ENCODE peak calls at places on chromosome 14, in ten cellular contexts. One of them, this sample, is unnamed.

GRCh38 chr14:68426661-68427549 is 366.0 kb downstream of the ZFP36L1 start:
- DNase-seq in tibial artery: no peak
- DNase-seq in fibroblast of pulmonary artery: no peak
- DNase-seq in non-pigmented ciliary epithelial cell: no peak
- DNase-seq in stimulated activated CD4-positive, alpha-beta T cell treated with anti-CD3 and anti-CD28 coated beads, Interleukin-2, amount 100 ng/mL, for 4 hours: no peak
- DNase-seq in RWPE2: no peak
- DNase-seq in psoas muscle: no peak
- DNase-seq in lung: no peak
- DNase-seq in H9: no peak
- DNase-seq in nephron progenitor cell: no peak
- DNase-seq in this sample: no peak

GRCh38 chr14:90140956-90141316 is 79.1 kb downstream of the KCNK13 start:
- DNase-seq in psoas muscle: no peak
- DNase-seq in non-pigmented ciliary epithelial cell: peak; percentile 36
- DNase-seq in H9: no peak
- DNase-seq in lung: no peak
- DNase-seq in fibroblast of pulmonary artery: peak; percentile 48
- DNase-seq in stimulated activated CD4-positive, alpha-beta T cell treated with anti-CD3 and anti-CD28 coated beads, Interleukin-2, amount 100 ng/mL, for 4 hours: no peak
- DNase-seq in tibial artery: no peak
- DNase-seq in RWPE2: no peak
- DNase-seq in nephron progenitor cell: no peak
- DNase-seq in this sample: peak; percentile 29

GRCh38 chr14:52907949-52908348 is 42.9 kb downstream of the FERMT2 start:
- DNase-seq in stimulated activated CD4-positive, alpha-beta T cell treated with anti-CD3 and anti-CD28 coated beads, Interleukin-2, amount 100 ng/mL, for 4 hours: no peak
- DNase-seq in RWPE2: no peak
- DNase-seq in tibial artery: no peak
- DNase-seq in nephron progenitor cell: no peak
- DNase-seq in lung: no peak
- DNase-seq in H9: no peak
- DNase-seq in psoas muscle: no peak
- DNase-seq in non-pigmented ciliary epithelial cell: no peak
- DNase-seq in fibroblast of pulmonary artery: no peak
- DNase-seq in this sample: no peak

GRCh38 chr14:97626088-97626487 is 828.9 kb downstream of the VRK1 start:
- DNase-seq in stimulated activated CD4-positive, alpha-beta T cell treated with anti-CD3 and anti-CD28 coated beads, Interleukin-2, amount 100 ng/mL, for 4 hours: no peak
- DNase-seq in RWPE2: no peak
- DNase-seq in lung: no peak
- DNase-seq in non-pigmented ciliary epithelial cell: no peak
- DNase-seq in nephron progenitor cell: no peak
- DNase-seq in tibial artery: no peak
- DNase-seq in fibroblast of pulmonary artery: no peak
- DNase-seq in H9: no peak
- DNase-seq in psoas muscle: no peak
- DNase-seq in this sample: no peak

GRCh38 chr14:103863245-103863644 is 15.9 kb upstream of the PPP1R13B start:
- DNase-seq in fibroblast of pulmonary artery: no peak
- DNase-seq in nephron progenitor cell: no peak
- DNase-seq in non-pigmented ciliary epithelial cell: no peak
- DNase-seq in lung: no peak
- DNase-seq in stimulated activated CD4-positive, alpha-beta T cell treated with anti-CD3 and anti-CD28 coated beads, Interleukin-2, amount 100 ng/mL, for 4 hours: no peak
- DNase-seq in tibial artery: no peak
- DNase-seq in RWPE2: no peak
- DNase-seq in psoas muscle: peak; percentile 8
- DNase-seq in H9: no peak
- DNase-seq in this sample: no peak

GRCh38 chr14:75877884-75878283 is 103.9 kb downstream of the TGFB3 start:
- DNase-seq in psoas muscle: no peak
- DNase-seq in non-pigmented ciliary epithelial cell: no peak
- DNase-seq in H9: no peak
- DNase-seq in RWPE2: no peak
- DNase-seq in nephron progenitor cell: no peak
- DNase-seq in lung: no peak
- DNase-seq in fibroblast of pulmonary artery: no peak
- DNase-seq in tibial artery: no peak
- DNase-seq in stimulated activated CD4-positive, alpha-beta T cell treated with anti-CD3 and anti-CD28 coated beads, Interleukin-2, amount 100 ng/mL, for 4 hours: no peak
- DNase-seq in this sample: no peak

GRCh38 chr14:95516554-95517209 is at the start of gene SYNE3:
- DNase-seq in H9: no peak
- DNase-seq in tibial artery: peak; percentile 58
- DNase-seq in nephron progenitor cell: peak; percentile 69
- DNase-seq in non-pigmented ciliary epithelial cell: no peak
- DNase-seq in psoas muscle: peak; percentile 82
- DNase-seq in stimulated activated CD4-positive, alpha-beta T cell treated with anti-CD3 and anti-CD28 coated beads, Interleukin-2, amount 100 ng/mL, for 4 hours: no peak
- DNase-seq in RWPE2: no peak
- DNase-seq in lung: no peak
- DNase-seq in fibroblast of pulmonary artery: no peak
- DNase-seq in this sample: peak; percentile 43

GRCh38 chr14:89720741-89721315 is 233.7 kb downstream of the EFCAB11 start:
- DNase-seq in H9: peak; percentile 46
- DNase-seq in nephron progenitor cell: no peak
- DNase-seq in RWPE2: no peak
- DNase-seq in psoas muscle: peak; percentile 54
- DNase-seq in fibroblast of pulmonary artery: no peak
- DNase-seq in non-pigmented ciliary epithelial cell: no peak
- DNase-seq in tibial artery: peak; percentile 47
- DNase-seq in stimulated activated CD4-positive, alpha-beta T cell treated with anti-CD3 and anti-CD28 coated beads, Interleukin-2, amount 100 ng/mL, for 4 hours: peak; percentile 39
- DNase-seq in lung: peak; percentile 38
- DNase-seq in this sample: no peak

GRCh38 chr14:102203382-102203781 is 63.7 kb downstream of the WDR20 start:
- DNase-seq in psoas muscle: no peak
- DNase-seq in fibroblast of pulmonary artery: no peak
- DNase-seq in tibial artery: no peak
- DNase-seq in nephron progenitor cell: no peak
- DNase-seq in RWPE2: no peak
- DNase-seq in stimulated activated CD4-positive, alpha-beta T cell treated with anti-CD3 and anti-CD28 coated beads, Interleukin-2, amount 100 ng/mL, for 4 hours: no peak
- DNase-seq in lung: no peak
- DNase-seq in H9: no peak
- DNase-seq in non-pigmented ciliary epithelial cell: no peak
- DNase-seq in this sample: no peak

GRCh38 chr14:72904840-72905561 is 11.1 kb upstream of the DPF3 start:
- DNase-seq in tibial artery: peak; percentile 64
- DNase-seq in psoas muscle: peak; percentile 73
- DNase-seq in fibroblast of pulmonary artery: peak; percentile 89
- DNase-seq in H9: peak; percentile 52
- DNase-seq in nephron progenitor cell: peak; percentile 60
- DNase-seq in lung: peak; percentile 68
- DNase-seq in non-pigmented ciliary epithelial cell: no peak
- DNase-seq in stimulated activated CD4-positive, alpha-beta T cell treated with anti-CD3 and anti-CD28 coated beads, Interleukin-2, amount 100 ng/mL, for 4 hours: peak; percentile 29
- DNase-seq in RWPE2: no peak
- DNase-seq in this sample: peak; percentile 54

GRCh38 chr14:38788060-38788459 is 315.0 kb downstream of the SEC23A start:
- DNase-seq in H9: no peak
- DNase-seq in non-pigmented ciliary epithelial cell: no peak
- DNase-seq in tibial artery: no peak
- DNase-seq in nephron progenitor cell: no peak
- DNase-seq in fibroblast of pulmonary artery: no peak
- DNase-seq in stimulated activated CD4-positive, alpha-beta T cell treated with anti-CD3 and anti-CD28 coated beads, Interleukin-2, amount 100 ng/mL, for 4 hours: no peak
- DNase-seq in psoas muscle: no peak
- DNase-seq in RWPE2: no peak
- DNase-seq in lung: no peak
- DNase-seq in this sample: no peak

GRCh38 chr14:33110737-33111443 is 172.2 kb downstream of the NPAS3 start:
- DNase-seq in H9: peak; percentile 28
- DNase-seq in RWPE2: no peak
- DNase-seq in tibial artery: no peak
- DNase-seq in non-pigmented ciliary epithelial cell: no peak
- DNase-seq in stimulated activated CD4-positive, alpha-beta T cell treated with anti-CD3 and anti-CD28 coated beads, Interleukin-2, amount 100 ng/mL, for 4 hours: no peak
- DNase-seq in fibroblast of pulmonary artery: no peak
- DNase-seq in psoas muscle: no peak
- DNase-seq in nephron progenitor cell: no peak
- DNase-seq in lung: no peak
- DNase-seq in this sample: no peak

GRCh38 chr14:94867931-94868597 is 98.2 kb upstream of the GSC start:
- DNase-seq in RWPE2: no peak
- DNase-seq in lung: no peak
- DNase-seq in stimulated activated CD4-positive, alpha-beta T cell treated with anti-CD3 and anti-CD28 coated beads, Interleukin-2, amount 100 ng/mL, for 4 hours: no peak
- DNase-seq in tibial artery: no peak
- DNase-seq in H9: no peak
- DNase-seq in nephron progenitor cell: no peak
- DNase-seq in psoas muscle: no peak
- DNase-seq in non-pigmented ciliary epithelial cell: no peak
- DNase-seq in fibroblast of pulmonary artery: no peak
- DNase-seq in this sample: no peak

GRCh38 chr14:74255281-74255680 is 16.0 kb downstream of the VSX2 start:
- DNase-seq in nephron progenitor cell: no peak
- DNase-seq in RWPE2: no peak
- DNase-seq in tibial artery: no peak
- DNase-seq in lung: no peak
- DNase-seq in H9: no peak
- DNase-seq in fibroblast of pulmonary artery: no peak
- DNase-seq in psoas muscle: no peak
- DNase-seq in stimulated activated CD4-positive, alpha-beta T cell treated with anti-CD3 and anti-CD28 coated beads, Interleukin-2, amount 100 ng/mL, for 4 hours: no peak
- DNase-seq in non-pigmented ciliary epithelial cell: no peak
- DNase-seq in this sample: no peak

GRCh38 chr14:24634158-24634557 is at the start of gene GZMB:
- DNase-seq in nephron progenitor cell: no peak
- DNase-seq in tibial artery: no peak
- DNase-seq in H9: no peak
- DNase-seq in psoas muscle: no peak
- DNase-seq in lung: no peak
- DNase-seq in fibroblast of pulmonary artery: no peak
- DNase-seq in non-pigmented ciliary epithelial cell: no peak
- DNase-seq in stimulated activated CD4-positive, alpha-beta T cell treated with anti-CD3 and anti-CD28 coated beads, Interleukin-2, amount 100 ng/mL, for 4 hours: peak; percentile 35
- DNase-seq in RWPE2: no peak
- DNase-seq in this sample: no peak

GRCh38 chr14:89011327-89011726 is 186.9 kb downstream of the TTC8 start:
- DNase-seq in H9: no peak
- DNase-seq in tibial artery: no peak
- DNase-seq in nephron progenitor cell: no peak
- DNase-seq in psoas muscle: no peak
- DNase-seq in lung: no peak
- DNase-seq in stimulated activated CD4-positive, alpha-beta T cell treated with anti-CD3 and anti-CD28 coated beads, Interleukin-2, amount 100 ng/mL, for 4 hours: no peak
- DNase-seq in fibroblast of pulmonary artery: no peak
- DNase-seq in non-pigmented ciliary epithelial cell: no peak
- DNase-seq in RWPE2: no peak
- DNase-seq in this sample: no peak

GRCh38 chr14:104392001-104392395 is 187.6 kb upstream of the C14orf180 start:
- DNase-seq in psoas muscle: no peak
- DNase-seq in fibroblast of pulmonary artery: no peak
- DNase-seq in nephron progenitor cell: no peak
- DNase-seq in non-pigmented ciliary epithelial cell: no peak
- DNase-seq in stimulated activated CD4-positive, alpha-beta T cell treated with anti-CD3 and anti-CD28 coated beads, Interleukin-2, amount 100 ng/mL, for 4 hours: no peak
- DNase-seq in lung: no peak
- DNase-seq in RWPE2: no peak
- DNase-seq in H9: peak; percentile 25
- DNase-seq in tibial artery: no peak
- DNase-seq in this sample: no peak

GRCh38 chr14:100336618-100337530 is 13.7 kb downstream of the SLC25A47 start:
- DNase-seq in lung: no peak
- DNase-seq in fibroblast of pulmonary artery: no peak
- DNase-seq in psoas muscle: no peak
- DNase-seq in nephron progenitor cell: no peak
- DNase-seq in stimulated activated CD4-positive, alpha-beta T cell treated with anti-CD3 and anti-CD28 coated beads, Interleukin-2, amount 100 ng/mL, for 4 hours: no peak
- DNase-seq in H9: no peak
- DNase-seq in non-pigmented ciliary epithelial cell: no peak
- DNase-seq in RWPE2: peak; percentile 57
- DNase-seq in tibial artery: peak; percentile 5
- DNase-seq in this sample: no peak

GRCh38 chr14:67357583-67358354 is 1.8 kb downstream of the ATP6V1D start:
- DNase-seq in nephron progenitor cell: peak; percentile 25
- DNase-seq in lung: no peak
- DNase-seq in non-pigmented ciliary epithelial cell: no peak
- DNase-seq in stimulated activated CD4-positive, alpha-beta T cell treated with anti-CD3 and anti-CD28 coated beads, Interleukin-2, amount 100 ng/mL, for 4 hours: no peak
- DNase-seq in H9: no peak
- DNase-seq in RWPE2: no peak
- DNase-seq in psoas muscle: no peak
- DNase-seq in tibial artery: no peak
- DNase-seq in fibroblast of pulmonary artery: no peak
- DNase-seq in this sample: no peak

GRCh38 chr14:105092912-105093425 is 27.7 kb upstream of the GPR132 start:
- DNase-seq in psoas muscle: no peak
- DNase-seq in nephron progenitor cell: peak; percentile 72
- DNase-seq in RWPE2: peak; percentile 82
- DNase-seq in tibial artery: no peak
- DNase-seq in stimulated activated CD4-positive, alpha-beta T cell treated with anti-CD3 and anti-CD28 coated beads, Interleukin-2, amount 100 ng/mL, for 4 hours: peak; percentile 53
- DNase-seq in lung: peak; percentile 64
- DNase-seq in fibroblast of pulmonary artery: peak; percentile 49
- DNase-seq in H9: peak; percentile 51
- DNase-seq in non-pigmented ciliary epithelial cell: no peak
- DNase-seq in this sample: no peak

GRCh38 chr14:26702721-26703250 is 105.0 kb upstream of the NOVA1 start:
- DNase-seq in fibroblast of pulmonary artery: peak; percentile 74
- DNase-seq in psoas muscle: no peak
- DNase-seq in lung: no peak
- DNase-seq in H9: no peak
- DNase-seq in non-pigmented ciliary epithelial cell: peak; percentile 17
- DNase-seq in stimulated activated CD4-positive, alpha-beta T cell treated with anti-CD3 and anti-CD28 coated beads, Interleukin-2, amount 100 ng/mL, for 4 hours: no peak
- DNase-seq in nephron progenitor cell: no peak
- DNase-seq in RWPE2: no peak
- DNase-seq in tibial artery: no peak
- DNase-seq in this sample: no peak

GRCh38 chr14:52080817-52081755 is 12.2 kb upstream of the NID2 start:
- DNase-seq in RWPE2: no peak
- DNase-seq in psoas muscle: no peak
- DNase-seq in tibial artery: no peak
- DNase-seq in lung: no peak
- DNase-seq in fibroblast of pulmonary artery: peak; percentile 92
- DNase-seq in stimulated activated CD4-positive, alpha-beta T cell treated with anti-CD3 and anti-CD28 coated beads, Interleukin-2, amount 100 ng/mL, for 4 hours: no peak
- DNase-seq in nephron progenitor cell: peak; percentile 5
- DNase-seq in H9: no peak
- DNase-seq in non-pigmented ciliary epithelial cell: peak; percentile 89
- DNase-seq in this sample: peak; percentile 87

GRCh38 chr14:101174522-101174838 is 271.0 kb upstream of the RTL1 start:
- DNase-seq in fibroblast of pulmonary artery: no peak
- DNase-seq in nephron progenitor cell: no peak
- DNase-seq in H9: no peak
- DNase-seq in stimulated activated CD4-positive, alpha-beta T cell treated with anti-CD3 and anti-CD28 coated beads, Interleukin-2, amount 100 ng/mL, for 4 hours: no peak
- DNase-seq in non-pigmented ciliary epithelial cell: no peak
- DNase-seq in psoas muscle: no peak
- DNase-seq in tibial artery: no peak
- DNase-seq in lung: no peak
- DNase-seq in RWPE2: no peak
- DNase-seq in this sample: no peak

GRCh38 chr14:38419579-38419978 is 163.7 kb upstream of the CLEC14A start:
- DNase-seq in fibroblast of pulmonary artery: no peak
- DNase-seq in stimulated activated CD4-positive, alpha-beta T cell treated with anti-CD3 and anti-CD28 coated beads, Interleukin-2, amount 100 ng/mL, for 4 hours: no peak
- DNase-seq in H9: no peak
- DNase-seq in psoas muscle: no peak
- DNase-seq in lung: no peak
- DNase-seq in nephron progenitor cell: no peak
- DNase-seq in tibial artery: no peak
- DNase-seq in non-pigmented ciliary epithelial cell: no peak
- DNase-seq in RWPE2: no peak
- DNase-seq in this sample: no peak

GRCh38 chr14:77593501-77593911 is 22.9 kb downstream of the SPTLC2 start:
- DNase-seq in lung: no peak
- DNase-seq in psoas muscle: no peak
- DNase-seq in nephron progenitor cell: no peak
- DNase-seq in fibroblast of pulmonary artery: peak; percentile 29
- DNase-seq in stimulated activated CD4-positive, alpha-beta T cell treated with anti-CD3 and anti-CD28 coated beads, Interleukin-2, amount 100 ng/mL, for 4 hours: no peak
- DNase-seq in tibial artery: no peak
- DNase-seq in non-pigmented ciliary epithelial cell: no peak
- DNase-seq in H9: no peak
- DNase-seq in RWPE2: no peak
- DNase-seq in this sample: no peak

GRCh38 chr14:87712386-87713113 is 280.4 kb downstream of the GALC start:
- DNase-seq in RWPE2: no peak
- DNase-seq in tibial artery: no peak
- DNase-seq in non-pigmented ciliary epithelial cell: no peak
- DNase-seq in stimulated activated CD4-positive, alpha-beta T cell treated with anti-CD3 and anti-CD28 coated beads, Interleukin-2, amount 100 ng/mL, for 4 hours: no peak
- DNase-seq in lung: no peak
- DNase-seq in fibroblast of pulmonary artery: no peak
- DNase-seq in nephron progenitor cell: no peak
- DNase-seq in H9: no peak
- DNase-seq in psoas muscle: no peak
- DNase-seq in this sample: no peak

GRCh38 chr14:58270628-58271027 is 26.0 kb downstream of the PSMA3 start:
- DNase-seq in tibial artery: no peak
- DNase-seq in fibroblast of pulmonary artery: no peak
- DNase-seq in lung: no peak
- DNase-seq in nephron progenitor cell: no peak
- DNase-seq in non-pigmented ciliary epithelial cell: no peak
- DNase-seq in H9: no peak
- DNase-seq in RWPE2: no peak
- DNase-seq in psoas muscle: no peak
- DNase-seq in stimulated activated CD4-positive, alpha-beta T cell treated with anti-CD3 and anti-CD28 coated beads, Interleukin-2, amount 100 ng/mL, for 4 hours: no peak
- DNase-seq in this sample: no peak

GRCh38 chr14:64801800-64802199 is 77.9 kb downstream of the SPTB start:
- DNase-seq in psoas muscle: no peak
- DNase-seq in stimulated activated CD4-positive, alpha-beta T cell treated with anti-CD3 and anti-CD28 coated beads, Interleukin-2, amount 100 ng/mL, for 4 hours: no peak
- DNase-seq in fibroblast of pulmonary artery: peak; percentile 17
- DNase-seq in tibial artery: no peak
- DNase-seq in non-pigmented ciliary epithelial cell: no peak
- DNase-seq in H9: peak; percentile 63
- DNase-seq in lung: no peak
- DNase-seq in nephron progenitor cell: peak; percentile 67
- DNase-seq in RWPE2: no peak
- DNase-seq in this sample: peak; percentile 11